ENCODE peak calls at places on chromosomes 3 and 15, in four cellular contexts. X is ACHN; E is CD8-positive, alpha-beta T cell; C is M059J. J is an unnamed sample.

GRCh38 chr15:64634020-64634419 is 141.4 kb downstream of the RBPMS2 start:
- DNase-seq in C (no peak), X (no peak), E (peak), J (no peak)

GRCh38 chr3:107488942-107489341 is 33.8 kb upstream of the BBX start:
- DNase-seq in C (no peak), E (no peak), X (no peak), J (no peak)

GRCh38 chr3:102790742-102791141 is 355.9 kb downstream of the ZPLD1 start:
- DNase-seq in X (no peak), E (no peak), C (peak), J (no peak)

GRCh38 chr15:48300038-48300437 is 31.2 kb upstream of the DUT start:
- DNase-seq in X (no peak), C (no peak), E (no peak), J (no peak)

GRCh38 chr3:62615258-62615840 is 242.0 kb upstream of the FEZF2 start:
- DNase-seq in C (no peak), X (no peak), E (no peak), J (no peak)

GRCh38 chr15:76961277-76962010 is 29.9 kb downstream of the RCN2 start:
- DNase-seq in E (no peak), X (no peak), C (no peak), J (no peak)

GRCh38 chr3:52238193-52238760 is 681 bp downstream of the TWF2 start:
- DNase-seq in X (peak), E (no peak), C (peak), J (no peak)

GRCh38 chr3:138063416-138063815 is 52.0 kb downstream of the DZIP1L start:
- DNase-seq in X (no peak), C (no peak), E (no peak), J (no peak)

GRCh38 chr3:159266779-159267178 is 464.9 kb downstream of the MFSD1 start:
- DNase-seq in C (peak), E (no peak), X (peak), J (no peak)

GRCh38 chr15:45331977-45332376 is 46.4 kb downstream of the GATM start:
- DNase-seq in C (no peak), X (no peak), E (no peak), J (no peak)

GRCh38 chr15:68644088-68644904 is 65.5 kb downstream of the CORO2B start:
- DNase-seq in C (peak), X (peak), E (no peak), J (no peak)

GRCh38 chr3:15449489-15449888 is 22.1 kb downstream of the EAF1 start:
- DNase-seq in E (no peak), C (no peak), X (no peak), J (no peak)

GRCh38 chr15:85280203-85280602 is 100.2 kb upstream of the AKAP13 start:
- DNase-seq in C (peak), X (no peak), E (no peak), J (no peak)

GRCh38 chr3:5092018-5092417 is 30.1 kb upstream of the ARL8B start:
- DNase-seq in E (no peak), X (no peak), C (no peak), J (no peak)

GRCh38 chr3:157581331-157581730 is 78.1 kb upstream of the VEPH1 start:
- DNase-seq in E (no peak), X (no peak), C (no peak), J (no peak)

GRCh38 chr15:22262613-22263020 is 182.3 kb downstream of the OR4M2 start:
- DNase-seq in E (peak), X (no peak), C (no peak), J (no peak)

GRCh38 chr3:4332111-4332510 is 28.9 kb downstream of the SETMAR start:
- DNase-seq in X (no peak), E (no peak), C (no peak), J (no peak)

GRCh38 chr3:71389911-71390573 is 193.5 kb downstream of the FOXP1 start:
- DNase-seq in C (peak), E (peak), X (no peak), J (no peak)

GRCh38 chr15:62502451-62502850 is 337.4 kb upstream of the C2CD4B start:
- DNase-seq in C (no peak), X (no peak), E (no peak), J (no peak)

GRCh38 chr3:11820540-11821041 is 26.1 kb downstream of the TAMM41 start:
- DNase-seq in C (peak), X (peak), E (no peak), J (no peak)

GRCh38 chr3:36542186-36542585 is 161.9 kb downstream of the STAC start:
- DNase-seq in X (no peak), C (peak), E (no peak), J (no peak)

GRCh38 chr15:58182460-58183163 is 44.4 kb downstream of the AQP9 start:
- DNase-seq in C (peak), E (no peak), X (peak), J (no peak)

GRCh38 chr3:58647661-58648141 is 18.9 kb downstream of the FAM3D start:
- DNase-seq in E (no peak), C (no peak), X (no peak), J (no peak)

GRCh38 chr15:63495780-63496179 is 8.6 kb upstream of the USP3 start:
- DNase-seq in E (no peak), X (no peak), C (no peak), J (no peak)

GRCh38 chr3:159898147-159898546 is 90.5 kb upstream of the IL12A start:
- DNase-seq in X (no peak), C (no peak), E (no peak), J (no peak)

GRCh38 chr3:107882261-107882660 is 208.6 kb downstream of the CD47 start:
- DNase-seq in X (no peak), E (no peak), C (no peak), J (no peak)

GRCh38 chr15:79896131-79896633 is 632 bp downstream of the MTHFS start:
- DNase-seq in E (no peak), X (peak), C (peak), J (no peak)

GRCh38 chr3:190384241-190384863 is 3.6 kb upstream of the CLDN16 start:
- DNase-seq in E (no peak), C (peak), X (peak), J (no peak)

GRCh38 chr3:55935241-55935640 is 448.1 kb upstream of the WNT5A start:
- DNase-seq in C (no peak), X (no peak), E (no peak), J (no peak)

GRCh38 chr15:96320703-96321421 is 9.6 kb upstream of the NR2F2 start:
- DNase-seq in C (peak), X (peak), E (no peak), J (no peak)

GRCh38 chr15:35850284-35850683 is 304.3 kb upstream of the DPH6 start:
- DNase-seq in E (no peak), C (no peak), X (no peak), J (no peak)

GRCh38 chr15:61227269-61228024 is 1.7 kb downstream of the RORA start:
- DNase-seq in E (no peak), C (peak), X (peak), J (no peak)

GRCh38 chr3:194137314-194138097 is 1.6 kb downstream of the HES1 start:
- DNase-seq in E (peak), X (peak), C (peak), J (peak)

GRCh38 chr3:64225695-64226499 is 631 bp upstream of the PRICKLE2 start:
- DNase-seq in E (no peak), C (no peak), X (peak), J (no peak)

GRCh38 chr3:141045849-141046248 is 5.3 kb upstream of the SPSB4 start:
- DNase-seq in C (no peak), X (no peak), E (no peak), J (no peak)

GRCh38 chr3:38458796-38459498 is 5.3 kb downstream of the ACVR2B start:
- DNase-seq in E (no peak), X (no peak), C (peak), J (no peak)